ENCODE peak calls at places on chromosomes 4 and X, in seven cellular contexts. Q, T, D, C, W, L and R are unnamed samples.

GRCh38 chr4:168550071-168550766 is 53.4 kb downstream of the PALLD start:
- DNase-seq in Q (no peak), T (no peak), D (no peak), C (no peak), W (peak; percentile 46), L (no peak), R (no peak)

GRCh38 chrX:69313622-69314290 is 148.5 kb upstream of the PJA1 start:
- DNase-seq in Q (no peak), T (no peak), D (no peak), C (no peak), W (no peak), L (no peak), R (no peak)

GRCh38 chrX:32455704-32456103 is 755.6 kb downstream of the DMD start:
- DNase-seq in Q (no peak), T (no peak), D (no peak), C (no peak), W (no peak), L (no peak), R (no peak)

GRCh38 chr4:104205116-104205515 is 289.6 kb downstream of the CXXC4 start:
- DNase-seq in Q (no peak), T (no peak), D (no peak), C (no peak), W (no peak), L (no peak), R (no peak)

GRCh38 chr4:118909173-118909956 is 20.7 kb downstream of the SYNPO2 start:
- DNase-seq in Q (no peak), T (no peak), D (no peak), C (no peak), W (no peak), L (no peak), R (no peak)

GRCh38 chr4:123449780-123450179 is 53.2 kb downstream of the SPRY1 start:
- DNase-seq in Q (peak; percentile 39), T (no peak), D (peak; percentile 25), C (peak; percentile 47), W (no peak), L (no peak), R (peak; percentile 64)

GRCh38 chr4:85555210-85555609 is 80.3 kb downstream of the ARHGAP24 start:
- DNase-seq in Q (peak; percentile 12), T (no peak), D (no peak), C (no peak), W (peak; percentile 11), L (no peak), R (peak; percentile 72)

GRCh38 chr4:181647396-181648107 is 595.6 kb upstream of the TENM3 start:
- DNase-seq in Q (peak; percentile 29), T (no peak), D (peak; percentile 24), C (no peak), W (peak; percentile 27), L (no peak), R (no peak)

GRCh38 chr4:140330311-140330900 is 43.0 kb upstream of the SCOC start:
- DNase-seq in Q (peak; percentile 64), T (no peak), D (peak; percentile 70), C (no peak), W (peak; percentile 74), L (no peak), R (peak; percentile 19)

GRCh38 chr4:123786955-123787354 is 390.4 kb downstream of the SPRY1 start:
- DNase-seq in Q (peak; percentile 60), T (peak; percentile 15), D (peak; percentile 59), C (no peak), W (peak; percentile 51), L (peak; percentile 23), R (peak; percentile 52)

GRCh38 chr4:85477538-85477937 is 2.6 kb downstream of the ARHGAP24 start:
- DNase-seq in Q (no peak), T (no peak), D (no peak), C (no peak), W (no peak), L (no peak), R (peak; percentile 61)

GRCh38 chr4:144360394-144360793 is 219.9 kb upstream of the GYPA start:
- DNase-seq in Q (no peak), T (no peak), D (no peak), C (no peak), W (no peak), L (no peak), R (no peak)

GRCh38 chr4:139295317-139296299 is 5.7 kb upstream of the NAA15 start:
- DNase-seq in Q (peak; percentile 96), T (peak; percentile 97), D (peak; percentile 94), C (peak; percentile 64), W (peak; percentile 92), L (peak; percentile 98), R (peak; percentile 96)

GRCh38 chr4:105895324-105895608 is at the start of gene NPNT:
- DNase-seq in Q (no peak), T (peak; percentile 13), D (no peak), C (no peak), W (no peak), L (peak; percentile 75), R (peak; percentile 30)

GRCh38 chrX:73289039-73289438 is 74.4 kb upstream of the NAP1L2 start:
- DNase-seq in Q (no peak), T (no peak), D (no peak), C (no peak), W (no peak), L (no peak), R (peak; percentile 0)

GRCh38 chrX:17298564-17298963 is 76.4 kb upstream of the NHS start:
- DNase-seq in Q (no peak), T (no peak), D (no peak), C (no peak), W (no peak), L (no peak), R (no peak)

GRCh38 chr4:134610172-134610571 is 408.6 kb upstream of the PABPC4L start:
- DNase-seq in Q (no peak), T (no peak), D (no peak), C (no peak), W (no peak), L (no peak), R (no peak)

GRCh38 chrX:121308276-121308805 is 260.9 kb downstream of the GLUD2 start:
- DNase-seq in Q (peak; percentile 71), T (no peak), D (peak; percentile 76), C (peak; percentile 17), W (peak; percentile 72), L (no peak), R (peak; percentile 64)

GRCh38 chr4:141346144-141346543 is 125.4 kb downstream of the ZNF330 start:
- DNase-seq in Q (peak; percentile 80), T (no peak), D (peak; percentile 84), C (no peak), W (peak; percentile 80), L (no peak), R (peak; percentile 49)

GRCh38 chr4:1664141-1664540 is 20.0 kb downstream of the FAM53A start:
- DNase-seq in Q (no peak), T (no peak), D (no peak), C (no peak), W (no peak), L (no peak), R (no peak)

GRCh38 chrX:119399772-119400101 is 601 bp downstream of the SLC25A43 start:
- DNase-seq in Q (peak; percentile 33), T (no peak), D (peak; percentile 20), C (no peak), W (peak; percentile 29), L (no peak), R (no peak)

GRCh38 chrX:54029543-54030143 is 14.6 kb downstream of the PHF8 start:
- DNase-seq in Q (no peak), T (no peak), D (no peak), C (no peak), W (no peak), L (no peak), R (no peak)

GRCh38 chr4:5928241-5928640 is 35.4 kb upstream of the CRMP1 start:
- DNase-seq in Q (no peak), T (no peak), D (no peak), C (no peak), W (no peak), L (no peak), R (no peak)

GRCh38 chr4:26624042-26624441 is 40.2 kb downstream of the TBC1D19 start:
- DNase-seq in Q (no peak), T (no peak), D (peak; percentile 7), C (no peak), W (no peak), L (no peak), R (no peak)

GRCh38 chrX:45843518-45843917 is 642.8 kb upstream of the DIPK2B start:
- DNase-seq in Q (peak; percentile 27), T (no peak), D (peak; percentile 33), C (no peak), W (peak; percentile 20), L (no peak), R (peak; percentile 26)
- TF ChIP-seq CTCF in Q (no peak), T (peak; percentile 7), D (no peak), C (peak; percentile 29), W (no peak), L (no peak), R (no peak)

DNA sequence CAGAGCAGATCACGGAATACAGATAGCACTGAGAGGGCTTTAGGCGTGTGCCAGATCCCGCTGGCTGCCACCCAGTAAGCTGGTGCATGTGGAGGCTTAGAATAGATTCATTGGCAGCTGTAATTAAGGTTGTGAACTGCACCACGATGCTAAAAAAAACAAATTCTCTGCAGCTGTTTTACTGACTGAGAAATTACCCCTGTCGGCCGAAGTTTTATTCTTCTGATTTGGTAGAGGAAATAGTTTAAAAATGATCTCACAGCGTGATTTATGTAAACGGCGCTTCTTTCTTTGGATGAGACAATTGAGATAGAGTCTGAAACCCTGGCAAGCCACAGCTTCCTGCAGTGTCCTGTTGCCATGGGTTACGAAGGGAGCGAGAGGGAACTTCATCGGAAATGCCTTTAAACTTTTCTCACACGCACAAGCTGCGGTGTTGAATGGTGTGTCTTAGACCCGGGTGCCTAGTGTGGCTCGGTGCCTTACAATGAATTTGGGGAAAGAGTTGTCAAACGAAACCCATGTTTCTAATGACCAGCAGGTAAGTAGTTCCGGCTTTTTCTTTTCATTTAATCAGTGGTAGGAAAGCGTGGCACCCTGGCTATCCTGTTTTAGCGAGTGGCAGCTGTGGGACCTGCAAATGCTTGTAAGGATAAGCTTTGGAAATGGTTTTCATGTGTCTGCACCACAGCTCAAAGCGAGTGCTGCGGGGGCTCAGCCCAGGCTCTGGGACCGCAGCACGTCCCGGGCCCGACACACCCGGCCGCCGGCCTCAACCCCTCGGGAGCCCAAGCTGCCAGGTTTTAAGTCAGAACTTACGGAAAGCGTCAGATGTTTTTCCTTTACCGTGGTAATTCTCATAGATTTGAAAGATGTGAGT is 71.7 kb upstream of the HGFAC start:
- DNase-seq in Q (peak; percentile 88), T (peak; percentile 71), D (peak; percentile 93), C (no peak), W (peak; percentile 87), L (no peak), R (peak; percentile 62)
- H3K4me3 ChIP-seq in Q (peak overlapping the region; percentile 17), T (peak overlapping the region; percentile 27), D (peak overlapping the region; percentile 49), C (no peak overlapping the region), W (peak overlapping the region; percentile 54), L (no peak overlapping the region), R (no peak overlapping the region)

DNA sequence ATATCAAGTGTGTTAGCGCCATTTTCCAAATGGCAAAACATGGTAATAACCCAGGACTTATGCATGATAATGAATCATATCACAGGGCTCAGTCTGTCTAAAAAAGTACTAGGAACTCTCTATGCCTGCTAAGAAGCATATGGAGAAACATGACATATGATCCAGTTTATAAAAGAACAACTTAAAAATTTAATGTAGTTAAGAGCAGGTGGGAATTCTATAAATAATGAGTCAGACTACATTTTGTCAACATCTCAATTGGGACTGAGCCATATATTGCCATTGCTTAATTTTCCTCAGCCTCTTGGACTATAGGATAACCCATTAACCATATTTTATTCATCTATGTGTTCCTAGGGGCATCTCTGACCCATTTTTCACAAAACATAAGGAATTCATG is 360.4 kb upstream of the AGA start:
- DNase-seq in Q (no peak), T (no peak), D (no peak), C (no peak), W (no peak), L (no peak), R (no peak)
- TF ChIP-seq CTCF in Q (no peak), T (no peak), D (no peak), C (no peak), W (no peak), L (no peak), R (no peak)

GRCh38 chrX:153411988-153412574 is 809 bp downstream of the ZFP92 start:
- DNase-seq in Q (no peak), T (no peak), D (no peak), C (no peak), W (no peak), L (no peak), R (no peak)
- H3K4me3 ChIP-seq in Q (peak overlapping the region; percentile 39), T (peak overlapping the region; percentile 44), D (peak overlapping the region; percentile 44), C (peak overlapping the region; percentile 43), W (no peak overlapping the region), L (no peak overlapping the region), R (no peak overlapping the region)